ENCODE peak calls at places on chromosomes 6 and 20, in five cellular contexts. K, C, G, H and I are unnamed samples.

GRCh38 chr6:115582386-115582785 is 478.3 kb downstream of the FRK start:
- DNase-seq in K (no peak), C (no peak), G (no peak), H (no peak), I (no peak)

GRCh38 chr20:21453676-21454075 is 56.4 kb upstream of the NKX2-4 start:
- DNase-seq in K (no peak), C (no peak), G (no peak), H (no peak), I (no peak)

GRCh38 chr6:91816335-91816734 is 1229.5 kb upstream of the MAP3K7 start:
- DNase-seq in K (no peak), C (no peak), G (no peak), H (no peak), I (no peak)

GRCh38 chr20:50636601-50637539 is 54.5 kb downstream of the RIPOR3 start:
- DNase-seq in K (no peak), C (peak), G (no peak), H (peak), I (no peak)

GRCh38 chr6:163754866-163755265 is 340.3 kb downstream of the QKI start:
- DNase-seq in K (no peak), C (no peak), G (no peak), H (no peak), I (no peak)

GRCh38 chr6:136066005-136066404 is 184.1 kb downstream of the MTFR2 start:
- DNase-seq in K (no peak), C (peak), G (peak), H (peak), I (no peak)

GRCh38 chr20:46640536-46641311 is 10.5 kb downstream of the SLC13A3 start:
- DNase-seq in K (no peak), C (no peak), G (no peak), H (no peak), I (no peak)

GRCh38 chr6:137823826-137824501 is 43.1 kb upstream of the TNFAIP3 start:
- DNase-seq in K (no peak), C (peak), G (no peak), H (peak), I (no peak)

GRCh38 chr6:111423055-111423633 is 59.9 kb downstream of the REV3L start:
- DNase-seq in K (no peak), C (no peak), G (no peak), H (peak), I (no peak)

GRCh38 chr20:4896971-4897497 is 104.3 kb downstream of the SLC23A2 start:
- DNase-seq in K (no peak), C (no peak), G (no peak), H (peak), I (no peak)

GRCh38 chr20:25984933-25985332 is 288.3 kb upstream of the ZNF337 start:
- DNase-seq in K (no peak), C (peak), G (no peak), H (peak), I (no peak)

GRCh38 chr6:45982280-45983036 is 33.2 kb downstream of the CLIC5 start:
- DNase-seq in K (no peak), C (no peak), G (no peak), H (no peak), I (no peak)

GRCh38 chr20:35058184-35058583 is 34.4 kb downstream of the TRPC4AP start:
- DNase-seq in K (no peak), C (no peak), G (no peak), H (no peak), I (no peak)

GRCh38 chr6:26086214-26086613 is 1.0 kb upstream of the HFE start:
- DNase-seq in K (no peak), C (no peak), G (no peak), H (no peak), I (no peak)

GRCh38 chr6:159110013-159110412 is 59.2 kb upstream of the FNDC1 start:
- DNase-seq in K (no peak), C (peak), G (no peak), H (peak), I (no peak)

GRCh38 chr6:168078943-168079405 is at the start of gene FRMD1:
- DNase-seq in K (no peak), C (no peak), G (no peak), H (no peak), I (no peak)

GRCh38 chr6:106255306-106255705 is 70.3 kb downstream of the ATG5 start:
- DNase-seq in K (no peak), C (no peak), G (no peak), H (no peak), I (no peak)

GRCh38 chr20:56653221-56653620 is 24.1 kb downstream of the TFAP2C start:
- DNase-seq in K (no peak), C (no peak), G (no peak), H (peak), I (no peak)

GRCh38 chr20:24820345-24820744 is 128.7 kb upstream of the CST7 start:
- DNase-seq in K (no peak), C (no peak), G (no peak), H (no peak), I (no peak)

GRCh38 chr6:20349225-20349624 is 52.5 kb upstream of the E2F3 start:
- DNase-seq in K (no peak), C (no peak), G (no peak), H (no peak), I (no peak)

GRCh38 chr20:5316188-5317158 is at the start of gene PROKR2:
- DNase-seq in K (no peak), C (no peak), G (no peak), H (peak), I (no peak)

GRCh38 chr6:83597511-83597910 is 85.2 kb downstream of the PRSS35 start:
- DNase-seq in K (no peak), C (no peak), G (no peak), H (no peak), I (no peak)

GRCh38 chr6:45531999-45532605 is 154.4 kb upstream of the SUPT3H start:
- DNase-seq in K (no peak), C (no peak), G (no peak), H (no peak), I (no peak)

GRCh38 chr20:828987-829386 is 4.5 kb upstream of the FAM110A start:
- DNase-seq in K (no peak), C (no peak), G (no peak), H (no peak), I (no peak)

GRCh38 chr6:81938014-81938761 is 185.7 kb upstream of the TENT5A start:
- DNase-seq in K (no peak), C (peak), G (peak), H (peak), I (no peak)

GRCh38 chr6:51459958-51460357 is 627.5 kb downstream of the PKHD1 start:
- DNase-seq in K (no peak), C (no peak), G (no peak), H (no peak), I (no peak)

GRCh38 chr6:118216751-118217150 is 309.7 kb downstream of the SLC35F1 start:
- DNase-seq in K (no peak), C (no peak), G (no peak), H (peak), I (no peak)

GRCh38 chr6:153588328-153588727 is 450.7 kb upstream of the OPRM1 start:
- DNase-seq in K (no peak), C (no peak), G (no peak), H (no peak), I (no peak)

GRCh38 chr6:49826743-49827406 is 39.5 kb downstream of the CRISP1 start:
- DNase-seq in K (no peak), C (no peak), G (no peak), H (peak), I (no peak)

GRCh38 chr6:11609324-11610071 is 71.9 kb downstream of the TMEM170B start:
- DNase-seq in K (no peak), C (peak), G (no peak), H (peak), I (peak)

GRCh38 chr6:29816030-29816429 is 11.6 kb upstream of the HLA-G start:
- DNase-seq in K (no peak), C (no peak), G (no peak), H (peak), I (no peak)

GRCh38 chr20:651713-652610 is 1.0 kb downstream of the SRXN1 start:
- DNase-seq in K (no peak), C (no peak), G (peak), H (peak), I (no peak)

GRCh38 chr6:133079901-133080300 is 161.3 kb upstream of the EYA4 start:
- DNase-seq in K (no peak), C (no peak), G (no peak), H (peak), I (no peak)

GRCh38 chr20:38021373-38021772 is 11.9 kb downstream of the TTI1 start:
- DNase-seq in K (no peak), C (no peak), G (no peak), H (peak), I (no peak)